ENCODE peak calls at places on chromosomes 12 and 14, in seven cellular contexts. G is left lung, O is dorsolateral prefrontal cortex, Y is RWPE2, K is A549, B is WERI-Rb-1, A is WTC11. L is an unnamed sample.

GRCh38 chr14:97634786-97635185 is 837.6 kb downstream of the VRK1 start:
- DNase-seq in K (no peak), Y (no peak), A (no peak), O (no peak), B (no peak), G (no peak), L (no peak)

GRCh38 chr14:80475074-80475473 is 263.8 kb upstream of the DIO2 start:
- DNase-seq in Y (no peak), K (no peak), B (no peak), A (no peak), O (no peak), G (no peak), L (no peak)

GRCh38 chr12:117241697-117242096 is 51.4 kb upstream of the FBXO21 start:
- DNase-seq in B (no peak), O (no peak), Y (no peak), G (no peak), A (no peak), K (no peak), L (no peak)

GRCh38 chr12:91978143-91978542 is 167.5 kb downstream of the BTG1 start:
- DNase-seq in A (no peak), Y (no peak), B (no peak), O (no peak), G (no peak), K (no peak), L (no peak)

GRCh38 chr12:29317556-29318363 is 63.2 kb downstream of the ERGIC2 start:
- DNase-seq in G (no peak), B (peak; percentile 51), K (peak; percentile 24), A (peak; percentile 18), O (peak; percentile 51), Y (no peak), L (no peak)

GRCh38 chr14:90839889-90840266 is 23.6 kb upstream of the TTC7B start:
- DNase-seq in A (no peak), O (no peak), K (no peak), B (no peak), Y (peak; percentile 15), G (no peak), L (peak; percentile 32)

GRCh38 chr14:73237219-73237785 is at the start of gene PAPLN:
- DNase-seq in G (no peak), B (no peak), O (no peak), A (no peak), K (peak; percentile 80), Y (peak; percentile 79), L (peak; percentile 85)

GRCh38 chr14:64117671-64118402 is 176.3 kb downstream of the ESR2 start:
- DNase-seq in O (no peak), G (no peak), A (no peak), B (no peak), K (no peak), Y (peak; percentile 91), L (no peak)

GRCh38 chr14:24908592-24909236 is 141.2 kb downstream of the STXBP6 start:
- DNase-seq in G (no peak), B (no peak), A (no peak), Y (no peak), K (no peak), O (no peak), L (no peak)

GRCh38 chr12:113422030-113422900 is at the start of gene SDSL:
- DNase-seq in A (peak; percentile 38), B (peak; percentile 75), O (no peak), G (peak; percentile 88), Y (peak; percentile 87), K (peak; percentile 80), L (peak; percentile 90)

GRCh38 chr14:105537580-105538474 is 11.4 kb downstream of the TMEM121 start:
- DNase-seq in Y (peak; percentile 67), K (peak; percentile 77), A (peak; percentile 73), G (peak; percentile 94), O (no peak), B (peak; percentile 55), L (peak; percentile 90)

GRCh38 chr14:76882646-76883045 is 56.4 kb downstream of the LRRC74A start:
- DNase-seq in B (no peak), K (no peak), O (no peak), G (peak; percentile 60), A (no peak), Y (no peak), L (no peak)

GRCh38 chr12:115632323-115632722 is 645.2 kb downstream of the MED13L start:
- DNase-seq in A (no peak), Y (no peak), O (no peak), B (no peak), K (no peak), G (no peak), L (no peak)

GRCh38 chr14:26597136-26598080 is at the start of gene NOVA1:
- DNase-seq in Y (no peak), K (peak; percentile 3), B (peak; percentile 12), A (peak; percentile 69), G (peak; percentile 78), O (no peak), L (peak; percentile 83)

GRCh38 chr12:115374480-115375187 is 690.7 kb upstream of the TBX3 start:
- DNase-seq in Y (no peak), G (no peak), O (no peak), K (no peak), A (no peak), B (no peak), L (no peak)

GRCh38 chr12:112599871-112600270 is 181.1 kb downstream of the PTPN11 start:
- DNase-seq in K (no peak), G (no peak), O (no peak), A (no peak), Y (no peak), B (no peak), L (no peak)

GRCh38 chr14:91582761-91583160 is 72.7 kb upstream of the PPP4R3A start:
- DNase-seq in O (no peak), B (no peak), A (no peak), K (no peak), Y (no peak), G (no peak), L (no peak)

GRCh38 chr12:117333331-117334000 is 28.0 kb downstream of the NOS1 start:
- DNase-seq in G (no peak), B (peak; percentile 71), O (no peak), K (no peak), Y (no peak), A (no peak), L (no peak)

GRCh38 chr14:32709072-32709471 is 229.6 kb upstream of the NPAS3 start:
- DNase-seq in B (no peak), O (no peak), K (no peak), A (no peak), G (no peak), Y (no peak), L (no peak)

GRCh38 chr14:65336191-65336591 is 76.3 kb upstream of the FUT8 start:
- DNase-seq in Y (no peak), K (no peak), O (no peak), A (no peak), G (no peak), B (no peak), L (no peak)

GRCh38 chr14:95597784-95598204 is 62.9 kb downstream of the GLRX5 start:
- DNase-seq in Y (no peak), B (peak; percentile 91), G (no peak), A (peak; percentile 53), K (no peak), O (peak; percentile 53), L (no peak)

GRCh38 chr12:53930591-53931255 is 7.9 kb upstream of the HOXC13 start:
- DNase-seq in Y (no peak), B (no peak), K (no peak), O (no peak), G (no peak), A (peak; percentile 38), L (peak; percentile 73)

DNA sequence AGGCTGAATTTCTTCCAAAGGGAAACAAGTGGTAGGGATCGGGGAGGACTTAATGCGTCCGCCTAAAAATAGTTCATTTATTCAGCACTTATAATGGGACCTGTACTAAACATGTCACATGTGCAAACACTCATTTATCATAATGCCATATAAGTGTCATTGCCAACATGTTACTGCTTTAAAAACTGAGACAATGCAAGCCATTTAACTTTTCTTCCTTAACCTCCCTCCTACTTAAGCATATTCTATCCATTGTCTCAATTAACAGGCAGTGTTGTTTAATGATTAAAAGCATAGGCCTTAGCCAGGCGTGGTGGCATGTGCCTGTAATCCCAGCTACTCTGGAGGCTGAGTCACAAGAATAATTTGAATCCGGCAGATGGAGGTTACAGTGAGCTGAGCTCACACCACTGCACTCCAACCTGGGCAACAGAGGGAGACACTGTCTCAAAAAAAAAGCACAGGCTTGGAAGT is 13.5 kb upstream of the SCFD1 start:
- DNase-seq in B (no peak), Y (no peak), G (no peak), O (no peak), A (no peak), K (no peak), L (no peak)
- TF ChIP-seq CTCF in B (no peak), Y (peak; percentile 24), G (no peak), O (no peak), A (no peak), K (no peak), L (peak; percentile 10)

GRCh38 chr14:100855256-100855930 is 29.5 kb downstream of the MEG3 start:
- DNase-seq in A (no peak), K (no peak), B (no peak), G (no peak), O (peak; percentile 33), Y (peak; percentile 30), L (no peak)
- TF ChIP-seq CTCF in A (no peak), K (no peak), B (no peak), G (no peak), O (no peak), Y (no peak), L (no peak)

GRCh38 chr14:100066984-100067383 is 1.8 kb downstream of the EVL start:
- DNase-seq in A (no peak), Y (no peak), G (no peak), B (no peak), O (no peak), K (no peak), L (peak; percentile 57)
- TF ChIP-seq CTCF in A (no peak), Y (no peak), G (no peak), B (no peak), O (no peak), K (no peak), L (no peak)

GRCh38 chr14:72183631-72184030 is 251.4 kb downstream of the RGS6 start:
- DNase-seq in B (no peak), A (no peak), G (no peak), Y (no peak), O (no peak), K (no peak), L (no peak)

GRCh38 chr14:72182773-72183432 is 250.7 kb downstream of the RGS6 start:
- DNase-seq in Y (no peak), B (no peak), K (no peak), O (no peak), A (no peak), G (no peak), L (no peak)

GRCh38 chr14:72173038-72173720 is 240.9 kb downstream of the RGS6 start:
- DNase-seq in K (no peak), A (no peak), G (no peak), B (no peak), O (no peak), Y (no peak), L (no peak)

GRCh38 chr14:72177246-72177645 is 245.0 kb downstream of the RGS6 start:
- DNase-seq in O (no peak), Y (no peak), A (no peak), K (no peak), B (no peak), G (no peak), L (no peak)

DNA sequence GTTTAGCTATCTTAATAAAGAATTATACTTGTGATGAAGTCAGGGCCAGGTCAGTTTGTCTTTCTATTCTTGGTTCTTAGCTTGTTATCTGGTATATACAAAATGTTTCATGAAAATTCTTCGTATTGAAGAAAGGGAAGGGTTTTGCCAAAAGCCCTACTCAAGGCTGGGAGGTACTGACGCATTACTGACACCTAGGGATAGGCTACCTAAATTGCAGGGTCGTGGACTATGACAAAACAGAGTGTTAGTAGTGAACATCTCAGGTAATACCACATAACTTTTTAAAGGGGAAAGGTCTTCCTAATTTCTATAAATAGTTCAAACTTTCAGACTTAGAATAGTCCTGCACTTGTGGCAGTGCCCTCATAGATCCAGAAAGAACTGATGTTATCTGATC is 246.3 kb downstream of the RGS6 start:
- DNase-seq in Y (no peak), K (no peak), G (no peak), B (no peak), A (no peak), O (no peak), L (no peak)
- TF ChIP-seq CTCF in Y (no peak), K (no peak), G (no peak), B (peak; percentile 11), A (no peak), O (no peak), L (no peak)

L was measured in osteocyte.